ENCODE peak calls at places on chromosomes 4 and X, in six cellular contexts. B is ovary, J is IMR-90, V is pancreas, Z is spleen, Y is heart right ventricle. X is an unnamed sample.
A peak's percentile ranks its signal among the peaks of the same experiment; 100 is the strongest.

GRCh38 chr4:40340034-40340433 is 4.9 kb downstream of the CHRNA9 start:
- DNase-seq in B (no peak), J (no peak), V (no peak), Z (no peak), Y (no peak), X (no peak)

GRCh38 chrX:9905721-9906120 is 61.4 kb upstream of the CLDN34 start:
- DNase-seq in B (no peak), J (no peak), V (no peak), Z (no peak), Y (no peak), X (no peak)

GRCh38 chr4:22021116-22021515 is 72.5 kb upstream of the KCNIP4 start:
- DNase-seq in B (no peak), J (no peak), V (no peak), Z (no peak), Y (no peak), X (no peak)

GRCh38 chrX:132412208-132412607 is 76.6 kb downstream of the MBNL3 start:
- DNase-seq in B (no peak), J (no peak), V (no peak), Z (no peak), Y (no peak), X (no peak)

GRCh38 chrX:97763391-97763790 is 879.7 kb downstream of the RPA4 start:
- DNase-seq in B (no peak), J (no peak), V (no peak), Z (no peak), Y (no peak), X (no peak)

GRCh38 chr4:144591401-144591800 is 54.6 kb upstream of the HHIP start:
- DNase-seq in B (no peak), J (peak; percentile 89), V (no peak), Z (no peak), Y (no peak), X (no peak)

GRCh38 chr4:90419124-90419711 is 292.0 kb downstream of the CCSER1 start:
- DNase-seq in B (no peak), J (peak; percentile 37), V (no peak), Z (no peak), Y (no peak), X (no peak)

GRCh38 chrX:8743126-8743732 is 11.3 kb upstream of the ANOS1 start:
- DNase-seq in B (peak; percentile 38), J (peak; percentile 31), V (peak; percentile 15), Z (peak; percentile 85), Y (peak; percentile 17), X (peak; percentile 77)

GRCh38 chr4:103915224-103915869 is 195.6 kb upstream of the TACR3 start:
- DNase-seq in B (no peak), J (no peak), V (no peak), Z (no peak), Y (no peak), X (no peak)

GRCh38 chr4:151331276-151332042 is 6.1 kb upstream of the SH3D19 start:
- DNase-seq in B (no peak), J (peak; percentile 16), V (no peak), Z (no peak), Y (no peak), X (no peak)

GRCh38 chr4:113982181-113982580 is 2.7 kb upstream of the ARSJ start:
- DNase-seq in B (no peak), J (no peak), V (no peak), Z (no peak), Y (no peak), X (no peak)

GRCh38 chr4:20840648-20841190 is 140.5 kb downstream of the PACRGL start:
- DNase-seq in B (no peak), J (no peak), V (no peak), Z (no peak), Y (no peak), X (no peak)

GRCh38 chrX:154349979-154350378 is 24.5 kb downstream of the FLNA start:
- DNase-seq in B (peak; percentile 21), J (no peak), V (no peak), Z (no peak), Y (no peak), X (peak; percentile 32)

GRCh38 chr4:85370400-85371032 is 104.4 kb upstream of the ARHGAP24 start:
- DNase-seq in B (no peak), J (peak; percentile 18), V (peak; percentile 19), Z (no peak), Y (peak; percentile 49), X (no peak)

GRCh38 chr4:41573458-41574129 is 35.6 kb downstream of the LIMCH1 start:
- DNase-seq in B (no peak), J (no peak), V (no peak), Z (no peak), Y (no peak), X (no peak)

GRCh38 chr4:14716622-14717021 is 285.7 kb upstream of the CPEB2 start:
- DNase-seq in B (no peak), J (no peak), V (no peak), Z (no peak), Y (no peak), X (no peak)

GRCh38 chrX:111040377-111041017 is 55.5 kb upstream of the PAK3 start:
- DNase-seq in B (no peak), J (peak; percentile 36), V (no peak), Z (no peak), Y (no peak), X (no peak)

GRCh38 chrX:1239681-1240142 is 27.3 kb upstream of the CRLF2 start:
- DNase-seq in B (no peak), J (no peak), V (no peak), Z (peak; percentile 93), Y (peak; percentile 48), X (peak; percentile 90)

GRCh38 chrX:149648932-149649331 is 17.3 kb upstream of the TMEM185A start:
- DNase-seq in B (no peak), J (no peak), V (no peak), Z (no peak), Y (no peak), X (no peak)

GRCh38 chr4:52837716-52838558 is 24.2 kb upstream of the RASL11B start:
- DNase-seq in B (no peak), J (peak; percentile 66), V (no peak), Z (no peak), Y (peak; percentile 22), X (no peak)

GRCh38 chr4:94411296-94411695 is 40.4 kb upstream of the PDLIM5 start:
- DNase-seq in B (no peak), J (no peak), V (no peak), Z (no peak), Y (no peak), X (no peak)
- H3K4me1 ChIP-seq in B (peaks cover 3% of the 10 kb centered on the region), J (peaks cover 5% of the 10 kb centered on the region), V (no peaks in the 10 kb centered on the region), Z (no peaks in the 10 kb centered on the region), Y (peaks cover 42% of the 10 kb centered on the region), X (peaks cover 9% of the 10 kb centered on the region)

DNA sequence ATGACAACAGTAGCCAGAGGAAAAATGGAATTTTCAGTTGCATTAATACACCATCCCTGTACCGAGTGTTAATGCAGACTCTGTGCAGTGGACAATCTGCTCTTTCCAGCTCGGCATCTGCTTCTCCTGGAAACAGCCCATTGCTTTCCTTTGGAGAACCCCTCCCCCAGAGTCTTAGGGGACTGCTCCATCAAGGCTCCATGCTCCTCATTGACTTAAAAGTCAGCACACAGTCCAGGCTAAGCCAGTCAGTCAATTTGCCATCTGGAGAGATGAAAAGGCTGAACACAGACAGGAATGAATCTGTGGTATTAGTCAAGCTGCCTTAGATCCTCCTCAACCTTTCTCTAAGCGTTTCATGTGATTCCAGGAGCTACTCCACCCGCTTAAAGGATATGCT is 20.3 kb downstream of the ATP8A1 start:
- DNase-seq in B (no peak), J (no peak), V (no peak), Z (no peak), Y (no peak), X (no peak)
- H3K4me1 ChIP-seq in B (no peaks in the 10 kb centered on the region), J (no peaks in the 10 kb centered on the region), V (no peaks in the 10 kb centered on the region), Z (peaks cover 100% of the 10 kb centered on the region), Y (peaks cover 42% of the 10 kb centered on the region), X (peaks cover 27% of the 10 kb centered on the region)

DNA sequence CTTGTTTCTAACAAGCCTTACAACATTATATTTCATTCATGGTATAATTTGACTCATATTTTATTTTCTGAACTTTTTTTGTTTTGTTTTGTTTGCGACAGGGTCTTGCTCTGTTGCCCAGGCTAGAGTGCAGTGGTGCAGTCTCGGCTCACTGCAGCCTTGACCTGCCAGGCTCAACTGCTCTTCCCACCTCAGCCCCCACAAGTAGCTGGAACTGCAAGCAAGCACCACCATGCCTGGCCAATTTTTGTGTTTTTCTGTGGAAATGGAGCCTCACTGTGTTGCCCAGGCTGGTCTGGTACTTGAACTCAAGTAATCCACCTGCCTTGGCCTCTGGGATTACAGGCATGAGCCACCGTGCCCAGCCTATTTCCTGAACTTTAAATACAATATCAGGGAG is 42.5 kb downstream of the GRID2 start:
- DNase-seq in B (no peak), J (no peak), V (no peak), Z (no peak), Y (no peak), X (no peak)
- H3K4me1 ChIP-seq in B (no peaks in the 10 kb centered on the region), J (no peaks in the 10 kb centered on the region), V (peaks cover 6% of the 10 kb centered on the region), Z (no peaks in the 10 kb centered on the region), Y (no peaks in the 10 kb centered on the region), X (no peaks in the 10 kb centered on the region)

GRCh38 chr4:10104211-10104990 is 12.2 kb downstream of the WDR1 start:
- DNase-seq in B (no peak), J (no peak), V (no peak), Z (no peak), Y (no peak), X (peak; percentile 41)

GRCh38 chr4:10106421-10107039 is 10.1 kb downstream of the WDR1 start:
- DNase-seq in B (peak; percentile 83), J (peak; percentile 97), V (no peak), Z (no peak), Y (peak; percentile 65), X (peak; percentile 71)

GRCh38 chr4:10105421-10105820 is 11.2 kb downstream of the WDR1 start:
- DNase-seq in B (no peak), J (no peak), V (no peak), Z (no peak), Y (no peak), X (no peak)

GRCh38 chr4:10105920-10106319 is 10.7 kb downstream of the WDR1 start:
- DNase-seq in B (no peak), J (no peak), V (no peak), Z (no peak), Y (no peak), X (no peak)

DNA sequence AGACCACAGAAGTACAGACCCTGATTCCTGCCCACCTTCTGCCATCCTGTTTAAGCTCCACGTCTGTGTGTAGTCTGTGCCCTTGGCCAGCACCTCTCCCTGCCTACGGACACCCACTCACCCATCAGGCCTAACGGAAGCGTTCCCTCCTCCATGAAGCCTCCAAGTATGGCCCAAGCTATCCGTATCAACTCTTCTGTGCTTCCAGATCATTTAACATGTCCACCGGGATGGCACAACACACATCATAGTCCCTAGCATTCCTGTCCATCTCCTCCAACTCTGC is 11.7 kb downstream of the WDR1 start:
- DNase-seq in B (no peak), J (no peak), V (no peak), Z (no peak), Y (no peak), X (no peak)
- H3K4me1 ChIP-seq in B (peaks cover 38% of the 10 kb centered on the region), J (peaks cover 65% of the 10 kb centered on the region), V (no peaks in the 10 kb centered on the region), Z (peaks cover 100% of the 10 kb centered on the region), Y (peaks cover 85% of the 10 kb centered on the region), X (peaks cover 92% of the 10 kb centered on the region)

GRCh38 chr4:123304151-123305021 is 92.2 kb upstream of the SPRY1 start:
- DNase-seq in B (no peak), J (no peak), V (no peak), Z (no peak), Y (peak; percentile 10), X (no peak)
- H3K4me1 ChIP-seq in B (no peaks in the 10 kb centered on the region), J (no peaks in the 10 kb centered on the region), V (no peaks in the 10 kb centered on the region), Z (no peaks in the 10 kb centered on the region), Y (peaks cover 8% of the 10 kb centered on the region), X (no peaks in the 10 kb centered on the region)

X was measured in left lung.